ENCODE peak calls at places on chromosomes 7 and 10, in ten cellular contexts. One of them, this sample, is unnamed.

GRCh38 chr10:102419561-102420442 is 834 bp upstream of the FBXL15 start:
- DNase-seq in RWPE1: peak
- DNase-seq in tibial nerve: no peak
- DNase-seq in heart right ventricle: peak
- DNase-seq in type B pancreatic cell: peak
- DNase-seq in cardiac fibroblast: no peak
- DNase-seq in body of pancreas: peak
- DNase-seq in psoas muscle: peak
- DNase-seq in endothelial cell of umbilical vein: peak
- DNase-seq in hepatocyte: peak
- DNase-seq in this sample: no peak

GRCh38 chr7:138785587-138786437 is 12.0 kb upstream of the TMEM213 start:
- DNase-seq in tibial nerve: no peak
- DNase-seq in body of pancreas: no peak
- DNase-seq in type B pancreatic cell: no peak
- DNase-seq in endothelial cell of umbilical vein: no peak
- DNase-seq in heart right ventricle: no peak
- DNase-seq in psoas muscle: no peak
- DNase-seq in hepatocyte: no peak
- DNase-seq in cardiac fibroblast: peak
- DNase-seq in RWPE1: no peak
- DNase-seq in this sample: no peak

GRCh38 chr10:123786896-123787295 is 104.7 kb downstream of the CPXM2 start:
- DNase-seq in body of pancreas: no peak
- DNase-seq in heart right ventricle: no peak
- DNase-seq in RWPE1: no peak
- DNase-seq in hepatocyte: no peak
- DNase-seq in tibial nerve: no peak
- DNase-seq in endothelial cell of umbilical vein: no peak
- DNase-seq in cardiac fibroblast: no peak
- DNase-seq in psoas muscle: no peak
- DNase-seq in type B pancreatic cell: peak
- DNase-seq in this sample: no peak

GRCh38 chr7:139798892-139799291 is 21.1 kb upstream of the HIPK2 start:
- DNase-seq in hepatocyte: no peak
- DNase-seq in heart right ventricle: no peak
- DNase-seq in RWPE1: no peak
- DNase-seq in body of pancreas: no peak
- DNase-seq in psoas muscle: no peak
- DNase-seq in cardiac fibroblast: no peak
- DNase-seq in type B pancreatic cell: no peak
- DNase-seq in tibial nerve: no peak
- DNase-seq in endothelial cell of umbilical vein: no peak
- DNase-seq in this sample: no peak

GRCh38 chr7:92988051-92988450 is 129.7 kb downstream of the SAMD9 start:
- DNase-seq in endothelial cell of umbilical vein: peak
- DNase-seq in psoas muscle: no peak
- DNase-seq in tibial nerve: no peak
- DNase-seq in hepatocyte: peak
- DNase-seq in cardiac fibroblast: peak
- DNase-seq in type B pancreatic cell: no peak
- DNase-seq in heart right ventricle: no peak
- DNase-seq in body of pancreas: no peak
- DNase-seq in RWPE1: peak
- DNase-seq in this sample: peak

GRCh38 chr10:116764979-116765378 is 22.6 kb upstream of the HSPA12A start:
- DNase-seq in RWPE1: no peak
- DNase-seq in heart right ventricle: no peak
- DNase-seq in cardiac fibroblast: no peak
- DNase-seq in tibial nerve: no peak
- DNase-seq in endothelial cell of umbilical vein: no peak
- DNase-seq in type B pancreatic cell: no peak
- DNase-seq in hepatocyte: no peak
- DNase-seq in body of pancreas: no peak
- DNase-seq in psoas muscle: no peak
- DNase-seq in this sample: no peak

GRCh38 chr10:79376078-79376628 is 28.9 kb downstream of the PPIF start:
- DNase-seq in psoas muscle: peak
- DNase-seq in type B pancreatic cell: peak
- DNase-seq in endothelial cell of umbilical vein: no peak
- DNase-seq in heart right ventricle: no peak
- DNase-seq in body of pancreas: no peak
- DNase-seq in tibial nerve: no peak
- DNase-seq in hepatocyte: no peak
- DNase-seq in RWPE1: no peak
- DNase-seq in cardiac fibroblast: no peak
- DNase-seq in this sample: no peak

GRCh38 chr10:126227762-126228134 is 160.5 kb downstream of the ADAM12 start:
- DNase-seq in body of pancreas: no peak
- DNase-seq in psoas muscle: no peak
- DNase-seq in type B pancreatic cell: no peak
- DNase-seq in RWPE1: peak
- DNase-seq in hepatocyte: no peak
- DNase-seq in cardiac fibroblast: peak
- DNase-seq in endothelial cell of umbilical vein: no peak
- DNase-seq in tibial nerve: no peak
- DNase-seq in heart right ventricle: no peak
- DNase-seq in this sample: no peak

GRCh38 chr10:82277591-82277990 is 402.6 kb downstream of the NRG3 start:
- DNase-seq in type B pancreatic cell: no peak
- DNase-seq in body of pancreas: no peak
- DNase-seq in RWPE1: no peak
- DNase-seq in endothelial cell of umbilical vein: peak
- DNase-seq in heart right ventricle: no peak
- DNase-seq in cardiac fibroblast: peak
- DNase-seq in hepatocyte: no peak
- DNase-seq in tibial nerve: no peak
- DNase-seq in psoas muscle: no peak
- DNase-seq in this sample: no peak

GRCh38 chr10:110214380-110214826 is 7.0 kb downstream of the MXI1 start:
- DNase-seq in hepatocyte: no peak
- DNase-seq in endothelial cell of umbilical vein: no peak
- DNase-seq in cardiac fibroblast: no peak
- DNase-seq in type B pancreatic cell: no peak
- DNase-seq in heart right ventricle: no peak
- DNase-seq in body of pancreas: peak
- DNase-seq in psoas muscle: no peak
- DNase-seq in tibial nerve: no peak
- DNase-seq in RWPE1: no peak
- DNase-seq in this sample: no peak

GRCh38 chr10:22550732-22551131 is 163.6 kb downstream of the PIP4K2A start:
- DNase-seq in cardiac fibroblast: peak
- DNase-seq in body of pancreas: peak
- DNase-seq in heart right ventricle: peak
- DNase-seq in hepatocyte: peak
- DNase-seq in psoas muscle: peak
- DNase-seq in tibial nerve: no peak
- DNase-seq in endothelial cell of umbilical vein: peak
- DNase-seq in RWPE1: peak
- DNase-seq in type B pancreatic cell: no peak
- DNase-seq in this sample: no peak

GRCh38 chr10:52653221-52653501 is 119.4 kb downstream of the MBL2 start:
- DNase-seq in RWPE1: no peak
- DNase-seq in tibial nerve: no peak
- DNase-seq in endothelial cell of umbilical vein: no peak
- DNase-seq in psoas muscle: no peak
- DNase-seq in body of pancreas: no peak
- DNase-seq in cardiac fibroblast: no peak
- DNase-seq in type B pancreatic cell: no peak
- DNase-seq in hepatocyte: no peak
- DNase-seq in heart right ventricle: no peak
- DNase-seq in this sample: no peak
- TF ChIP-seq CTCF in RWPE1: no peak
- TF ChIP-seq CTCF in tibial nerve: no peak
- TF ChIP-seq CTCF in endothelial cell of umbilical vein: no peak
- TF ChIP-seq CTCF in psoas muscle: no peak
- TF ChIP-seq CTCF in body of pancreas: no peak
- TF ChIP-seq CTCF in cardiac fibroblast: no peak
- TF ChIP-seq CTCF in type B pancreatic cell: no peak
- TF ChIP-seq CTCF in hepatocyte: no peak
- TF ChIP-seq CTCF in heart right ventricle: no peak
- TF ChIP-seq CTCF in this sample: no peak

DNA sequence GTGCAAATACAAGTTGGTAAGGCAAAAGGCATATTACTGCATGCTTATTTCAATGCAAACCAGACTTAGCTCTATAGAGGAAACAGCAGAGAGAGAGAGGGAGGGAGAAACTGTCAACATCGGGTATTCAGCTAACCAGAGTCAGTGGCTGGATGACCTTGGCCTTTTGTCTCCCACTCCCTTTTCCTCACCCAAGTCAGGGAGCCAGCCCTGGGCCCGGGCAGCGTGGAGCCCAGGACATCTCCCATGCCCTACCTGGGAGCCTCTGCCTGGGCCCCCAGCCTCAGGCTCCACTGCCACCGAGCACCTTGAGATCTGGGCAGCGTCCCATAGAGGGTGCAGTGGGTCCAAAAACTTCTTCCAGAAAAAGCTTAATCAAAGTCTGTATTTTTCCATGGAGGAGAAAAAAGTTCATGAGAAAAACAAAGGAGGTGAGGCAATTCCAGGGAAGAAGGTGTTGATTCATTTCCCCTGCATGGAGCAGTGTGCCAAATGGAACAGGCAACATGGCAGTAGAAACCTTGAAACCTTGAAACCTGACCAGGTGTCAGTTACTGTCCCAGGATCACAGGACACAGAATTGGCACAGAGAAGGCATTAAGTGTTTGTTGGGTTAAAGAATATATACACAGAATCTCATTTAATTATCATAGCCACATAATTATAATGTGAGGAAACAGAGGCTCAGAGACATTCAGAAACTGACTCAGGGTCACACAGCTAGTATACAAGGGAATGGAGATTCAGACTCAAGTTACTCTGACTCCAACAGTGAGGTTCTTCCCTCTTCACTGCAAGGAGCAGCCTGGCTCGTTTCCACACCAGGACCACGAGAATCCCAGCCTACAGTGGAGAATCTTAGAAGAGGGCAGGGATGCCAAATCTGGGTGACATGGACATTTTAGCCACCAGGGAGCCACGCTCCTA is 5.8 kb upstream of the NCOA4 start:
- DNase-seq in type B pancreatic cell: no peak
- DNase-seq in tibial nerve: no peak
- DNase-seq in psoas muscle: no peak
- DNase-seq in endothelial cell of umbilical vein: peak
- DNase-seq in hepatocyte: no peak
- DNase-seq in heart right ventricle: no peak
- DNase-seq in cardiac fibroblast: no peak
- DNase-seq in RWPE1: no peak
- DNase-seq in body of pancreas: no peak
- DNase-seq in this sample: no peak
- TF ChIP-seq CTCF in type B pancreatic cell: no peak
- TF ChIP-seq CTCF in tibial nerve: no peak
- TF ChIP-seq CTCF in psoas muscle: no peak
- TF ChIP-seq CTCF in endothelial cell of umbilical vein: peak
- TF ChIP-seq CTCF in hepatocyte: no peak
- TF ChIP-seq CTCF in heart right ventricle: no peak
- TF ChIP-seq CTCF in cardiac fibroblast: peak
- TF ChIP-seq CTCF in RWPE1: no peak
- TF ChIP-seq CTCF in body of pancreas: no peak
- TF ChIP-seq CTCF in this sample: no peak

GRCh38 chr7:151342811-151343210 is 1.2 kb downstream of the NUB1 start:
- DNase-seq in cardiac fibroblast: no peak
- DNase-seq in endothelial cell of umbilical vein: no peak
- DNase-seq in RWPE1: no peak
- DNase-seq in tibial nerve: no peak
- DNase-seq in type B pancreatic cell: no peak
- DNase-seq in heart right ventricle: no peak
- DNase-seq in body of pancreas: no peak
- DNase-seq in psoas muscle: no peak
- DNase-seq in hepatocyte: no peak
- DNase-seq in this sample: no peak
- TF ChIP-seq CTCF in cardiac fibroblast: no peak
- TF ChIP-seq CTCF in endothelial cell of umbilical vein: no peak
- TF ChIP-seq CTCF in RWPE1: no peak
- TF ChIP-seq CTCF in tibial nerve: no peak
- TF ChIP-seq CTCF in type B pancreatic cell: no peak
- TF ChIP-seq CTCF in heart right ventricle: no peak
- TF ChIP-seq CTCF in body of pancreas: no peak
- TF ChIP-seq CTCF in psoas muscle: no peak
- TF ChIP-seq CTCF in hepatocyte: no peak
- TF ChIP-seq CTCF in this sample: no peak

DNA sequence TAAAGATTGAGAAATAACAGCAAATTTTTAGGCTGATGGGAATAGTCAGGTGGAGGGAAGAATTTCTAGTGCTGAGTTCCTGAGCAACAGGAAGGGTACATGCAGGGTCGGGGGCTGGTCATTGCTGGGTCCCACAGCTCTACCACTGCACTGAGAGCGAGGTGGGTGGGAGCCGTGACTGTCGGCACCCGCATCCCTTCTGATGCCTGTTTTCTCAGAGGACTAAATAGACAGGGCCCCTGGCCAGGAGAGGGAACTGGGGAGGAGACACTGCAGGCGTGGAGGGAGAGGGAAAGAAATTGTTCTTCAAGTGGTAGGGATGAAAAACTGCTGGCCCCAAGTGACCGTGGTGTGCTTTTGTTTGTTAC is 7.3 kb downstream of the GTPBP4 start:
- DNase-seq in hepatocyte: no peak
- DNase-seq in tibial nerve: no peak
- DNase-seq in endothelial cell of umbilical vein: no peak
- DNase-seq in body of pancreas: no peak
- DNase-seq in psoas muscle: no peak
- DNase-seq in type B pancreatic cell: no peak
- DNase-seq in RWPE1: no peak
- DNase-seq in heart right ventricle: no peak
- DNase-seq in cardiac fibroblast: no peak
- DNase-seq in this sample: no peak
- TF ChIP-seq CTCF in hepatocyte: no peak
- TF ChIP-seq CTCF in tibial nerve: no peak
- TF ChIP-seq CTCF in endothelial cell of umbilical vein: no peak
- TF ChIP-seq CTCF in body of pancreas: no peak
- TF ChIP-seq CTCF in psoas muscle: no peak
- TF ChIP-seq CTCF in type B pancreatic cell: no peak
- TF ChIP-seq CTCF in RWPE1: no peak
- TF ChIP-seq CTCF in heart right ventricle: no peak
- TF ChIP-seq CTCF in cardiac fibroblast: no peak
- TF ChIP-seq CTCF in this sample: no peak

GRCh38 chr10:15661574-15661973 is 58.1 kb downstream of the ITGA8 start:
- DNase-seq in type B pancreatic cell: no peak
- DNase-seq in RWPE1: no peak
- DNase-seq in heart right ventricle: no peak
- DNase-seq in tibial nerve: no peak
- DNase-seq in endothelial cell of umbilical vein: no peak
- DNase-seq in cardiac fibroblast: no peak
- DNase-seq in psoas muscle: no peak
- DNase-seq in body of pancreas: no peak
- DNase-seq in hepatocyte: no peak
- DNase-seq in this sample: peak

GRCh38 chr10:15658099-15658702 is 61.5 kb downstream of the ITGA8 start:
- DNase-seq in tibial nerve: no peak
- DNase-seq in heart right ventricle: no peak
- DNase-seq in cardiac fibroblast: no peak
- DNase-seq in endothelial cell of umbilical vein: peak
- DNase-seq in RWPE1: no peak
- DNase-seq in body of pancreas: no peak
- DNase-seq in type B pancreatic cell: no peak
- DNase-seq in psoas muscle: no peak
- DNase-seq in hepatocyte: no peak
- DNase-seq in this sample: no peak

GRCh38 chr10:15660990-15661389 is 58.7 kb downstream of the ITGA8 start:
- DNase-seq in type B pancreatic cell: no peak
- DNase-seq in hepatocyte: no peak
- DNase-seq in RWPE1: no peak
- DNase-seq in cardiac fibroblast: no peak
- DNase-seq in psoas muscle: no peak
- DNase-seq in body of pancreas: no peak
- DNase-seq in heart right ventricle: no peak
- DNase-seq in endothelial cell of umbilical vein: no peak
- DNase-seq in tibial nerve: no peak
- DNase-seq in this sample: no peak
- TF ChIP-seq CTCF in type B pancreatic cell: no peak
- TF ChIP-seq CTCF in hepatocyte: no peak
- TF ChIP-seq CTCF in RWPE1: no peak
- TF ChIP-seq CTCF in cardiac fibroblast: no peak
- TF ChIP-seq CTCF in psoas muscle: no peak
- TF ChIP-seq CTCF in body of pancreas: no peak
- TF ChIP-seq CTCF in heart right ventricle: no peak
- TF ChIP-seq CTCF in endothelial cell of umbilical vein: no peak
- TF ChIP-seq CTCF in tibial nerve: no peak
- TF ChIP-seq CTCF in this sample: no peak

This sample was measured in AG09319.